ENCODE peak calls at places on chromosome 22, in six cellular contexts. J, P, B, S, U and K are unnamed samples.

GRCh38 chr22:33631777-33632176 is 288.5 kb downstream of the LARGE1 start:
- DNase-seq in J (no peak), S (no peak), U (no peak), P (no peak), B (no peak), K (no peak)

GRCh38 chr22:36287881-36288515 is 35.1 kb downstream of the APOL1 start:
- DNase-seq in S (no peak), J (no peak), B (no peak), P (no peak), U (no peak), K (peak; percentile 42)

GRCh38 chr22:41885576-41885975 is 29.3 kb downstream of the SHISA8 start:
- DNase-seq in U (no peak), J (no peak), S (no peak), P (no peak), B (no peak), K (no peak)

GRCh38 chr22:25019427-25020184 is 67.1 kb downstream of the KIAA1671 start:
- DNase-seq in J (no peak), P (no peak), U (no peak), B (no peak), S (no peak), K (no peak)

GRCh38 chr22:50490531-50491308 is 4.1 kb downstream of the MIOX start:
- DNase-seq in P (no peak), J (no peak), B (no peak), S (no peak), U (no peak), K (no peak)

GRCh38 chr22:49294656-49295464 is 532.8 kb downstream of the BRD1 start:
- DNase-seq in U (no peak), S (no peak), J (no peak), B (no peak), P (no peak), K (no peak)

GRCh38 chr22:42915980-42916765 is 59.1 kb upstream of the ARFGAP3 start:
- DNase-seq in S (no peak), P (no peak), B (peak; percentile 16), U (no peak), J (no peak), K (no peak)

GRCh38 chr22:36781656-36782627 is 6.0 kb upstream of the IFT27 start:
- DNase-seq in P (peak; percentile 85), U (peak; percentile 44), J (peak; percentile 80), S (peak; percentile 85), B (peak; percentile 82), K (peak; percentile 73)

GRCh38 chr22:44449061-44449682 is 48.9 kb downstream of the RTL6 start:
- DNase-seq in B (no peak), P (no peak), J (peak; percentile 95), S (no peak), U (peak; percentile 76), K (no peak)

GRCh38 chr22:44063462-44064371 is 39.6 kb downstream of the PARVB start:
- DNase-seq in S (no peak), U (no peak), B (no peak), J (no peak), P (no peak), K (no peak)

GRCh38 chr22:32237905-32238304 is 17.2 kb downstream of the SLC5A4 start:
- DNase-seq in P (no peak), B (no peak), S (no peak), J (no peak), U (no peak), K (no peak)

DNA sequence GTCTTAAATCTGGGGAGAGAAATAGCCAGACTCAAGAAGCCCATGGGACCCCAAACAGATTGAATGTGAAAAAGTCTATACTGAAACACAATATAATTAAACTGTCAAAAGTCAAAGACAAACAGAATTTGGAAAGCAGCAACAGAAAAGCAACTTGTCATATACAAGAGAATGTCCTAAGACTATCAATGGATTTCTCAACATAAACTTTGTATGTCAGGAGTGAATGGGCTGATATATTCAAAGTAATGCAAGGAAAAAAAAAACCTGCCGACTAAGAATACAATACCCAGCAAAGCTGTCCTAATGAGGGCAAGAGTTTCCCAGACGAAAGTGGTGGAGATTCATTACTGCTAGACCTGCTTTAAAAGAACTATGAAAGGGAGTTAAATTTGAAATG is 73.2 kb downstream of the TBC1D22A start:
- DNase-seq in P (no peak), U (no peak), B (no peak), J (no peak), S (no peak), K (no peak)
- H3K4me3 ChIP-seq in P (no peak overlapping the region), U (no peak overlapping the region), B (no peak overlapping the region), J (no peak overlapping the region), S (no peak overlapping the region), K (no peak overlapping the region)

GRCh38 chr22:30245181-30245984 is 1.2 kb downstream of the LIF start:
- DNase-seq in U (no peak), B (no peak), P (peak; percentile 79), S (no peak), J (no peak), K (no peak)
- H3K4me3 ChIP-seq in U (peak overlapping the region; percentile 73), B (peak overlapping the region; percentile 55), P (peak overlapping the region; percentile 61), S (peak overlapping the region; percentile 30), J (peak overlapping the region; percentile 78), K (peak overlapping the region; percentile 42)

GRCh38 chr22:29838599-29838956 is 504 bp upstream of the ASCC2 start:
- DNase-seq in P (no peak), U (no peak), B (no peak), S (no peak), J (no peak), K (no peak)
- H3K4me3 ChIP-seq in P (peak overlapping the region; percentile 93), U (peak overlapping the region; percentile 94), B (peak overlapping the region; percentile 90), S (no peak overlapping the region), J (peak overlapping the region; percentile 94), K (peak overlapping the region; percentile 66)

DNA sequence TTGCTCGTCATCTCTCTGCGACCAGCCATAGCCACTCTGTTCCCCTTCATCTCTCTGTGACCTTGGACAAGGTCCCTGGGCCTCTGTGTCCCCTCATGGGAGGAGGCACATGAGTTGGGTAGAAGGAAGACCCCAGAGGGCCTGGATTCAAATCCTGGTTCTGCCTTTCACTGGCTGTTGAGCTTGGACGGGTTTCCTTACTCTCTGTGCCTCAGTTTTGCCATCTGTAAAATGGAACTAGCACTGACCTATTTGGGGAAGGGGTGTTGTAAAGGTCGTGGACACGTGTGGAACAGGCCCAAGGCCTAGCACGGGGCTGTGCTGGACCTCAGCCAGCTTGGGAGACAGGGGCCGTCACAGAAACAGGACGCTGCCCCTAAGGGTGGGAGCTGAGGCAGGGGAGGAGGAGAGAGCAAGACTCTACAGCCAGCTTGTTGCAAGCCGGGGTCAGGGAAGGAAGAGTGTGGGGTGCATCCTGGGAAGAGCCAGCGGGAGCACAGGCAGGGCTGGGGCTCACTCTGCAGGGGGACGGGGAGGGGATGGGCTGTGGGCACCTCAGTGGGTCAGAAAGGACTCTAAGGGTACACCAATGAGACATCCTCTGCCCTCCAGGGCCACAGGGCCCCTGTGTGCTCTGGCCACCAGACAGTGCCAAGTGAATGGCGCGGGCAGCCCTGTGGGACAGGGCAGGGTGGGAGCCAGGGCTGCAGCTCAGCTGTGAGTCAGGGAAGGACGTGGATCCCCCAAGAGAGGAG is 59.1 kb downstream of the WNT7B start:
- DNase-seq in J (no peak), U (no peak), S (no peak), B (no peak), P (no peak), K (no peak)
- H3K4me3 ChIP-seq in J (no peak overlapping the region), U (no peak overlapping the region), S (no peak overlapping the region), B (no peak overlapping the region), P (no peak overlapping the region), K (no peak overlapping the region)

GRCh38 chr22:38201371-38201717 is 450 bp upstream of the MAFF start:
- DNase-seq in S (no peak), P (no peak), B (peak; percentile 27), U (no peak), J (no peak), K (no peak)
- H3K4me3 ChIP-seq in S (no peak overlapping the region), P (peak overlapping the region; percentile 94), B (peak overlapping the region; percentile 68), U (peak overlapping the region; percentile 32), J (peak overlapping the region; percentile 59), K (peak overlapping the region; percentile 32)

DNA sequence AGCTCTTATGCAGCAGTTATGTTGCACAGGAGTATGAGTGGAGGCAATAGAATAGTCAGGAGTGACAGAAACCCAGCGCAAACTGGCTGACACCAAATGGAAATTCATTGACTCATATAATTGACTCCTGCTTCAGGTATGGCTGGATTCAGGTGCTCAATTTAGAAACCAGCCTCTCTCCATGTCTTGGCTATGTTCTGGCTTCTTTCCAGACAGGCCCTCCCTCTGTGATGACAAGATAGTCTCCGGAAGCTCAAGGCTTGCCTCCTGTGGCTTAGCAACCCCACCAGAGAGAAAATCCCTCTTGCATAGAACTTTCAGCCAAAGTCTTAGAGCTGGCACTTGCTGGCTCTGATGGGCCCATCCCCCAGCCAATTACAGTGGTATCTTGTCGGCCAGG is 28.1 kb upstream of the MN1 start:
- DNase-seq in J (no peak), U (no peak), P (no peak), S (no peak), B (no peak), K (no peak)
- H3K4me3 ChIP-seq in J (no peak overlapping the region), U (no peak overlapping the region), P (no peak overlapping the region), S (no peak overlapping the region), B (no peak overlapping the region), K (no peak overlapping the region)